ENCODE peak calls at places on chromosomes 7 and 10, in four cellular contexts. I is H1, Q is GM12878, X is K562. C is an unnamed sample.

GRCh38 chr7:100914879-100915442 is 19.3 kb upstream of the ACHE start:
- DNase-seq in Q (no peak), X (no peak), I (no peak), C (no peak)

GRCh38 chr7:55774327-55775050 is 88.1 kb downstream of the SEPTIN14 start:
- DNase-seq in I (no peak), X (no peak), Q (no peak), C (no peak)

GRCh38 chr7:2288503-2288902 is 25.7 kb downstream of the SNX8 start:
- DNase-seq in Q (no peak), X (no peak), I (no peak), C (no peak)

GRCh38 chr7:132713893-132714292 is 137.6 kb upstream of the PLXNA4 start:
- DNase-seq in Q (no peak), X (no peak), I (no peak), C (no peak)

GRCh38 chr10:92757066-92757716 is 67.4 kb downstream of the HHEX start:
- DNase-seq in X (peak), Q (peak), I (peak), C (peak)

GRCh38 chr10:91284486-91285090 is 64.1 kb downstream of the PCGF5 start:
- DNase-seq in I (no peak), Q (no peak), X (no peak), C (no peak)

GRCh38 chr7:135168001-135168400 is 2.5 kb downstream of the CYREN start:
- DNase-seq in I (no peak), Q (no peak), X (peak), C (no peak)

GRCh38 chr10:16611037-16611436 is 89.4 kb upstream of the C1QL3 start:
- DNase-seq in Q (no peak), X (no peak), I (no peak), C (no peak)

GRCh38 chr7:86913709-86914108 is 145.7 kb downstream of the ELAPOR2 start:
- DNase-seq in I (no peak), X (no peak), Q (no peak), C (no peak)

GRCh38 chr10:63201118-63201517 is 68.0 kb downstream of the NRBF2 start:
- DNase-seq in I (no peak), X (no peak), Q (no peak), C (no peak)

GRCh38 chr10:85137253-85137652 is 808.9 kb downstream of the CCSER2 start:
- DNase-seq in I (no peak), Q (no peak), X (no peak), C (no peak)

GRCh38 chr7:26729150-26729772 is 135.1 kb downstream of the SKAP2 start:
- DNase-seq in X (no peak), I (no peak), Q (no peak), C (no peak)

GRCh38 chr10:6247041-6247712 is 44.4 kb downstream of the PFKFB3 start:
- DNase-seq in I (no peak), Q (no peak), X (no peak), C (no peak)

GRCh38 chr10:89301231-89301630 is 615 bp upstream of the IFIT2 start:
- DNase-seq in I (no peak), Q (no peak), X (no peak), C (no peak)

GRCh38 chr10:5589071-5589962 is 64.6 kb downstream of the CALML3 start:
- DNase-seq in I (no peak), Q (no peak), X (no peak), C (no peak)

GRCh38 chr7:44282601-44283171 is 42.7 kb downstream of the CAMK2B start:
- DNase-seq in Q (no peak), I (no peak), X (no peak), C (no peak)

GRCh38 chr10:67519434-67519833 is 176.6 kb downstream of the CTNNA3 start:
- DNase-seq in I (no peak), X (no peak), Q (no peak), C (no peak)

GRCh38 chr7:98211221-98211675 is at the start of gene BHLHA15:
- DNase-seq in I (no peak), Q (no peak), X (peak), C (peak)

GRCh38 chr7:120996333-120996982 is 7.9 kb downstream of the CPED1 start:
- DNase-seq in Q (no peak), I (no peak), X (peak), C (no peak)

GRCh38 chr10:132406750-132407149 is 9.8 kb downstream of the PWWP2B start:
- DNase-seq in Q (no peak), X (no peak), I (no peak), C (no peak)

GRCh38 chr10:30456262-30456661 is 22.3 kb downstream of the MAP3K8 start:
- DNase-seq in X (no peak), Q (peak), I (no peak), C (no peak)

GRCh38 chr10:129760003-129760315 is 204.1 kb downstream of the EBF3 start:
- DNase-seq in X (no peak), Q (no peak), I (no peak), C (no peak)

GRCh38 chr10:29163746-29164145 is 125.1 kb upstream of the LYZL1 start:
- DNase-seq in I (no peak), X (no peak), Q (no peak), C (no peak)

GRCh38 chr10:96840841-96841518 is 8.9 kb downstream of the LCOR start:
- DNase-seq in I (no peak), X (no peak), Q (no peak), C (peak)

GRCh38 chr10:74991435-74991834 is 120.0 kb upstream of the SAMD8 start:
- DNase-seq in I (no peak), Q (no peak), X (peak), C (peak)

GRCh38 chr7:153886506-153887391 is 165.4 kb upstream of the DPP6 start:
- DNase-seq in I (no peak), Q (no peak), X (no peak), C (no peak)

GRCh38 chr7:50644586-50644985 is 79.4 kb upstream of the DDC start:
- DNase-seq in I (no peak), X (no peak), Q (no peak), C (no peak)

GRCh38 chr10:12700557-12700874 is 301.0 kb downstream of the CCDC3 start:
- DNase-seq in I (no peak), Q (no peak), X (no peak), C (peak)

GRCh38 chr10:12699756-12700556 is 301.6 kb downstream of the CCDC3 start:
- DNase-seq in X (no peak), Q (no peak), I (no peak), C (no peak)

GRCh38 chr10:12697741-12698140 is 303.8 kb downstream of the CCDC3 start:
- DNase-seq in I (no peak), X (no peak), Q (no peak), C (no peak)

GRCh38 chr10:12701696-12702095 is 299.8 kb downstream of the CCDC3 start:
- DNase-seq in I (no peak), X (no peak), Q (no peak), C (no peak)

DNA sequence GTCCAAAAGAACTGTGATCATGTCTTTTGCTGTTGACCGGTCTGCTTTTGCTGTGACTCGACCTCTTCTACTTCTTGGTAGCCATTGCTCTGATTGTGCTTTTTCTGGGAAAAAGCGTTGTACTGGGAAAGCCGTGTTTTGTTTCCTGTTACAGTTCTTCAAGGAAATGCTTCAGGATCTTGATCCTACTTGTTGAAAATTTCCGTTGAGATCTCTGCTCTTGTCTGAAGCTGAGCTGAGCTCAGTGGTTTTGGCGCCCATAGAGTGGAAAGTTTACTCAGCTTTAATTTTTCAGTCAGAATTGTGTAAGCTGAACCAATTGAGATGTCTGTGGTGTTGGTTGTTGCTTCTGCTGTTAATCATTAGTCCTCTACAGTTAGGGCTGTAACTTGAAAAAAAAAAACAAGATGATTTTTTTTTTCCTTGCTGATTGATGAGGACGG is 302.2 kb downstream of the CCDC3 start:
- DNase-seq in Q (no peak), I (no peak), X (no peak), C (peak)
- TF ChIP-seq HDAC6 in Q (no peak), I (no peak), X (no peak), C (no peak)

GRCh38 chr7:140317597-140317996 is 80.7 kb downstream of the SLC37A3 start:
- DNase-seq in X (peak), Q (no peak), I (no peak), C (no peak)
- TF ChIP-seq HDAC6 in X (no peak), Q (no peak), I (no peak), C (no peak)

DNA sequence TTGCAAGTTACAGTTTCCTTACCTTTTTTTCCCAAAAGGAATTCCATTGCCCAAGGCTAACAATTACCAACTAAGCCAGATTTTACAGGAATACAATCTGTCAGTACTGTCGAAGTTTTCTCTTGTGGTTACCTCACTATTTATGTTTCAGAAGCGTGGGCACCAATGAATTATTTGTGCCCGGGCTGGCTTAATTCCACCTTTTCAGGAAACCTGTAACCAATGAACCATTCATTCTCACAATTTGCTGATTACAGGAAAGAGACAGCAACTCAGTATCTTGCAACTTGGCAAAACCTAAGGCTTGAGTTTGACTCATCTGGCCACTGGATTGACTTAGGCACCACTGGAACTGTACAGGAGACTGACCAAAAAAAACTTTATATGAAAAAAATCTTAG is 485.6 kb downstream of the INHBA start:
- DNase-seq in X (no peak), I (no peak), Q (no peak), C (no peak)
- TF ChIP-seq HDAC6 in X (no peak), I (no peak), Q (no peak), C (no peak)

GRCh38 chr7:140512317-140513000 is 33.2 kb upstream of the MKRN1 start:
- DNase-seq in X (peak), I (no peak), Q (no peak), C (peak)
- TF ChIP-seq HDAC6 in X (no peak), I (no peak), Q (no peak), C (no peak)

DNA sequence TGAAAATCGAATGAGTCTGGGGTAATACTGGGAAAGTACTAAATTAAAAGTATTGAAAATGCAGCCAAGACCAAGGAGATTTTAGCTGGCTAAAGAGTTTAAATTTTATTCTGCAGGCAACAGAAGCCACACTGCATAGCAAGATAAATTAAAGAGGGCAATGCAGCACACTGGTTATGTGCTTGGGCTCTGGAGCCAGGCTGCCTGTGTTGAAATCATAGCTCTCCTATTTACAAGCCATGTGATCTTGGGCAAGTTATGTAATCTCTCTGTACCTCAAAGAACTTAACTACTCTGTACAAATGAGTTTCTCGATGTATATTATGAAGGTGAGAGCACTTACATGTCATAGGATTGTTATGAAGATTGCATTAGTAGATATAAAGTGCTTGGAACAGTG is 9.9 kb downstream of the SLC25A13 start:
- DNase-seq in I (no peak), X (no peak), Q (no peak), C (peak)
- TF ChIP-seq HDAC6 in I (no peak), X (no peak), Q (no peak), C (no peak)